ENCODE peak calls at places on chromosomes 11 and 22, in six cellular contexts. K, G, P, L, Q and I are unnamed samples. For H3K79me2, the result is how much of the 10 kb centered on the place peaks cover.

GRCh38 chr11:122863704-122864326 is 18.7 kb upstream of the JHY start:
- DNase-seq in K (peak), G (peak), P (peak), L (peak), Q (peak), I (peak)

GRCh38 chr11:17730137-17730536 is 4.4 kb upstream of the KCNC1 start:
- DNase-seq in K (no peak), G (no peak), P (no peak), L (no peak), Q (no peak), I (no peak)

GRCh38 chr11:72641900-72642814 is 32.1 kb downstream of the PDE2A start:
- DNase-seq in K (peak), G (peak), P (peak), L (peak), Q (no peak), I (peak)

GRCh38 chr11:24697722-24698121 is 200.9 kb downstream of the LUZP2 start:
- DNase-seq in K (no peak), G (no peak), P (peak), L (no peak), Q (no peak), I (peak)

GRCh38 chr22:35215993-35216392 is 41.3 kb upstream of the HMGXB4 start:
- DNase-seq in K (no peak), G (no peak), P (no peak), L (peak), Q (no peak), I (no peak)

GRCh38 chr22:25193548-25193947 is 6.1 kb upstream of the CRYBB3 start:
- DNase-seq in K (peak), G (peak), P (no peak), L (no peak), Q (no peak), I (no peak)

GRCh38 chr22:43169310-43170130 is 17.4 kb downstream of the TTLL12 start:
- DNase-seq in K (no peak), G (no peak), P (no peak), L (no peak), Q (no peak), I (no peak)

GRCh38 chr11:68581439-68581838 is 102.9 kb upstream of the GAL start:
- DNase-seq in K (no peak), G (no peak), P (no peak), L (no peak), Q (no peak), I (no peak)

GRCh38 chr11:112619106-112619505 is 342.1 kb upstream of the NCAM1 start:
- DNase-seq in K (no peak), G (no peak), P (no peak), L (no peak), Q (no peak), I (no peak)

GRCh38 chr11:119907122-119907933 is 178.3 kb upstream of the NECTIN1 start:
- DNase-seq in K (peak), G (no peak), P (no peak), L (no peak), Q (no peak), I (no peak)

GRCh38 chr11:75468534-75469340 is 35.7 kb upstream of the KLHL35 start:
- DNase-seq in K (no peak), G (no peak), P (peak), L (peak), Q (no peak), I (no peak)

GRCh38 chr11:128061321-128061871 is 526.0 kb downstream of the ETS1 start:
- DNase-seq in K (peak), G (no peak), P (peak), L (no peak), Q (no peak), I (no peak)

GRCh38 chr22:20751185-20751851 is 22.6 kb upstream of the SERPIND1 start:
- DNase-seq in K (no peak), G (peak), P (no peak), L (no peak), Q (no peak), I (no peak)

GRCh38 chr11:86126862-86127261 is 58.0 kb upstream of the PICALM start:
- DNase-seq in K (no peak), G (no peak), P (no peak), L (no peak), Q (no peak), I (no peak)
- H2AFZ ChIP-seq in K (no peak), G (no peak), P (no peak), L (peak), Q (no peak), I (no peak)

DNA sequence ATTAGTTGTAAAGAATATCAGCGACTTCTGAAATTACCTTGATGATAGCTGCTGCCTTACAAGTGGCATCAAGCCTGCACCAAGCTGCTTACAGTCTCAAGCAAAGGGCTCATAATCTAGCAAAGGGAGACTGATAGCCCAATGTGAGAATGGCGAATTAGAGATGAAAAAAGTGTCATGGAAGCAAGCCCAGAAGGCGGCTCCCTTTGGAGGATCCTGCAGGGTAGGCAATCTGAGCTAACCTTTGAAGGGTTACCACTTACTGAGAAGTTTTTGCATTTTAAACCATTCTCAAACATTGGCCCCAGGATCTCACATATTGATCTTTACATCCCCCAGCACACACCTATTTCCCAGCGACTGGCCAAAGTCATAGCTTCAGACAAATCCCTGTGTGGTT is 18.5 kb downstream of the GAB2 start:
- DNase-seq in K (no peak), G (no peak), P (no peak), L (no peak), Q (no peak), I (no peak)
- H3K79me2 ChIP-seq in K (half or more), G (half or more), P (under half), L (half or more), Q (under half), I (under half)

DNA sequence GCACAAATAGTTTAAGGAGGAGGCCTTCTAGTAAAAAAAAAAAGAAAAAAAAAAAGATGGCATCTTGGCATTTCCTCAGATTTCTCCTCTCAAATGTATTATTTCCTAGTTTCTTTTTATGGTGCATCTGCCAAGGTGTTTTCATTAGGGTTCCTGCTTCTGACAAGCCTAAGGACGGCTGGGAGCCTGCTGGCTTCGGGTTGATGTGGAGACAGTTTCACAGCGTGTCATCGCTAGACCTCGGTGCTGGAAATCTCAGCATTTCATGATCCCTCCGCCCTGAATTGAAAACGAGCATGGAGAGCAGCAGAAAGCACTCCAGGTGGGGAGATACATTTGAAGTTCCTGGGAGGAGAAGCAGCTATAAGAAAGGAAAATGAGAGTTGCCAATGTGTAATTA is 283.9 kb upstream of the CNTN5 start:
- DNase-seq in K (no peak), G (no peak), P (no peak), L (no peak), Q (no peak), I (peak)
- H2AFZ ChIP-seq in K (no peak), G (peak), P (no peak), L (no peak), Q (no peak), I (peak)

DNA sequence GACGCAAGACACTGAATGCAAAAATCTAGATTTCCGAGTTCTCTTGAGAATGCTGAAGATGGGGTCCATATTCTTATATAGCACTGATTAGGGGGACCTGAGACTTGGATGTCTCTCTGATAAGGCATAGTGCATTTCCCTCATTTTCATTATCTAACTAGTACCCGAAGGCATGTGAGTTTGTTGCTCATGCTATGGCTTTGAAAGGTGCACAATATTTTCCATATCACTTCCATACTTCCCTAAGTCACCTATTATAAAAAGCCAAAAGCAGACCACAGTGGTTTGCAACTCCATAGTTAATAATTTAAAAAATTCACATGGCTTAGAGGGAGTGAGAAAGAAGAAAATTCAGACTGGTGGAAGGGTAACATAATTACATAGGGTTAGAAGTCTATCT is 1.7 kb downstream of the BTBD10 start:
- DNase-seq in K (no peak), G (no peak), P (no peak), L (no peak), Q (no peak), I (no peak)
- H3K79me2 ChIP-seq in K (half or more), G (half or more), P (half or more), L (under half), Q (under half), I (half or more)

GRCh38 chr11:57180141-57180561 is 1.6 kb upstream of the LRRC55 start:
- DNase-seq in K (no peak), G (peak), P (no peak), L (no peak), Q (no peak), I (no peak)

GRCh38 chr11:57182896-57183295 is 1.1 kb downstream of the LRRC55 start:
- DNase-seq in K (no peak), G (no peak), P (no peak), L (no peak), Q (no peak), I (no peak)

GRCh38 chr11:57180964-57181363 is 789 bp upstream of the LRRC55 start:
- DNase-seq in K (no peak), G (no peak), P (no peak), L (no peak), Q (no peak), I (no peak)

GRCh38 chr11:57181678-57182305 is at the start of gene LRRC55:
- DNase-seq in K (no peak), G (no peak), P (no peak), L (no peak), Q (no peak), I (no peak)

DNA sequence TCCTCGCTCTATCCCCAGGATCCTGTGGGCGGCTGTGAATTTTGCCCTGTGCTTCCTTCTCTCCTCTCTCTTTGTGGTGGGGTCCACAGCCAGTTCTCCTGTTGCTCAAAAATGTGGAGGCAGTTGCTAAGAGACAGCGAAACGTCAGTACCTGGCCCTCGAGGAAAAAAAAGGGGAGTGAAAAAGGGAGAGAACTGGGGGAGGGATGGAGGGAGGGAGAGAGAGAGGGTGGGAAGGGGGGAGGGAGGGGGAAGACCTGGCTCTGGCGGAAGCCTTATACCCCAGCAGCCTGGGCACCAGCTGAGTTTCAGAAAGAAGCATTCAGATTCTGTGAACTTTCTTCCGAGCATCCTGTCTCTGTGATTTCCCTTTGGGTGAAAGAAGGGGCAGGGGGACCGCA is 2.1 kb upstream of the LRRC55 start:
- DNase-seq in K (no peak), G (no peak), P (no peak), L (no peak), Q (no peak), I (no peak)
- H2AFZ ChIP-seq in K (no peak), G (peak), P (no peak), L (no peak), Q (no peak), I (no peak)

DNA sequence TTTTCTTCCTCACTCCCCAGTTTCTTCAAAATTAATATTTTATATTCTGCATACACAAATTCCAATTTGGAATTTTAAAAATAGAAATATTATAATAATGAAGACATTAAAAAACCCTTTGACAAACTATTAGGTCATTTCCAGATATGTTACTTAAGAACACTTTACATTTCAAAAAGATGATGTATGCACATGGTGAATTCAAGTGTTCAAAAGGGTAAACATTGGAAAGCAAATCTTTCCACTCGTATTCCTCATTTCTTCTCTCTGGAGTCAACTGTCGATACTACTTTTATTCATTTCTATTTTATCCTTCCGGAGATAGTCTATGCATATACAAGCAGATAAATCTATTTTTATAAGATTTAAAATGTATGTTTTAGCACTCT is 16.7 kb downstream of the TBCEL start:
- DNase-seq in K (no peak), G (no peak), P (no peak), L (no peak), Q (no peak), I (no peak)
- H3K79me2 ChIP-seq in K (under half), G (half or more), P (under half), L (under half), Q (under half), I (under half)

GRCh38 chr11:66727883-66728759 is 895 bp downstream of the SPTBN2 start:
- DNase-seq in K (peak), G (peak), P (no peak), L (peak), Q (no peak), I (no peak)
- H2AFZ ChIP-seq in K (peak), G (peak), P (peak), L (peak), Q (no peak), I (peak)

GRCh38 chr11:117009905-117010605 is 88.2 kb downstream of the SIK3 start:
- DNase-seq in K (no peak), G (no peak), P (peak), L (no peak), Q (no peak), I (no peak)

GRCh38 chr11:117011541-117011908 is 86.7 kb downstream of the SIK3 start:
- DNase-seq in K (no peak), G (no peak), P (no peak), L (no peak), Q (no peak), I (no peak)

GRCh38 chr11:117016246-117016645 is 82.0 kb downstream of the SIK3 start:
- DNase-seq in K (no peak), G (no peak), P (no peak), L (no peak), Q (no peak), I (no peak)

GRCh38 chr11:117005758-117006157 is 92.5 kb downstream of the SIK3 start:
- DNase-seq in K (no peak), G (no peak), P (no peak), L (no peak), Q (no peak), I (no peak)

GRCh38 chr11:117010808-117011540 is 87.3 kb downstream of the SIK3 start:
- DNase-seq in K (no peak), G (no peak), P (peak), L (no peak), Q (no peak), I (peak)
- H3K79me2 ChIP-seq in K (half or more), G (half or more), P (under half), L (under half), Q (under half), I (under half)

GRCh38 chr11:113974741-113975470 is at the start of gene HTR3A:
- DNase-seq in K (peak), G (peak), P (no peak), L (peak), Q (peak), I (peak)
- H2AFZ ChIP-seq in K (no peak), G (peak), P (no peak), L (no peak), Q (peak), I (no peak)

GRCh38 chr22:23789121-23789520 is 2.4 kb downstream of the SMARCB1 start:
- DNase-seq in K (no peak), G (peak), P (no peak), L (no peak), Q (no peak), I (no peak)
- H3K79me2 ChIP-seq in K (half or more), G (half or more), P (half or more), L (under half), Q (half or more), I (under half)